ENCODE peak calls at places on chromosome 22, in seven cellular contexts. W, R, U, Z, G, P and X are unnamed samples.

GRCh38 chr22:39221999-39222686 is 22.6 kb downstream of the PDGFB start:
- DNase-seq in U (no peak), P (no peak), G (no peak), R (no peak), W (no peak), Z (no peak), X (no peak)

GRCh38 chr22:48627203-48627602 is 1200.5 kb downstream of the BRD1 start:
- DNase-seq in R (no peak), W (no peak), U (no peak), Z (no peak), G (no peak), P (no peak), X (no peak)

GRCh38 chr22:43637267-43637666 is 174.8 kb downstream of the EFCAB6 start:
- DNase-seq in R (no peak), Z (no peak), P (no peak), G (no peak), U (no peak), W (no peak), X (no peak)

GRCh38 chr22:42519544-42520237 is at the start of gene RRP7A:
- DNase-seq in Z (peak), W (peak), U (no peak), G (peak), R (no peak), P (peak), X (peak)

GRCh38 chr22:24410110-24410856 is 17.1 kb upstream of the ADORA2A start:
- DNase-seq in Z (no peak), R (no peak), G (no peak), W (peak), U (no peak), P (no peak), X (peak)

GRCh38 chr22:38859581-38860290 is 12.3 kb downstream of the CBX6 start:
- DNase-seq in G (no peak), P (no peak), R (no peak), Z (no peak), U (no peak), W (no peak), X (no peak)

GRCh38 chr22:32584650-32585049 is 110.0 kb downstream of the FBXO7 start:
- DNase-seq in W (peak), Z (no peak), R (no peak), G (no peak), U (no peak), P (no peak), X (peak)

GRCh38 chr22:42172385-42173172 is 42.0 kb upstream of the CYP2D6 start:
- DNase-seq in Z (peak), P (no peak), G (no peak), U (no peak), R (no peak), W (no peak), X (peak)

GRCh38 chr22:22776121-22776520 is 111.5 kb upstream of the IGLL5 start:
- DNase-seq in Z (no peak), U (no peak), P (no peak), R (no peak), G (no peak), W (no peak), X (no peak)

GRCh38 chr22:24179478-24180210 is 1.6 kb upstream of the SUSD2 start:
- DNase-seq in Z (no peak), P (no peak), G (no peak), U (no peak), R (no peak), W (no peak), X (no peak)

GRCh38 chr22:38733329-38734202 is 22.2 kb downstream of the SUN2 start:
- DNase-seq in G (no peak), P (peak), R (no peak), W (peak), Z (peak), U (no peak), X (peak)

GRCh38 chr22:41943661-41944209 is 3.2 kb downstream of the CENPM start:
- DNase-seq in P (peak), Z (no peak), R (no peak), W (no peak), U (no peak), G (no peak), X (peak)

GRCh38 chr22:26287382-26288228 is 118.3 kb downstream of the SEZ6L start:
- DNase-seq in U (no peak), R (no peak), W (no peak), Z (no peak), P (no peak), G (no peak), X (no peak)

GRCh38 chr22:29587938-29588699 is 7.2 kb upstream of the NIPSNAP1 start:
- DNase-seq in P (peak), W (peak), G (no peak), U (peak), R (peak), Z (no peak), X (peak)

GRCh38 chr22:30204742-30205111 is 41.8 kb downstream of the LIF start:
- DNase-seq in U (peak), R (peak), W (peak), P (peak), Z (peak), G (no peak), X (peak)

GRCh38 chr22:45942344-45942743 is 34.6 kb downstream of the WNT7B start:
- DNase-seq in Z (no peak), P (no peak), W (no peak), R (no peak), G (no peak), U (no peak), X (no peak)
- H3K4me3 ChIP-seq in Z (no peak), P (no peak), W (no peak), R (no peak), G (no peak), U (no peak), X (no peak)

GRCh38 chr22:17786435-17787158 is 12.3 kb upstream of the BID start:
- DNase-seq in G (no peak), P (peak), Z (peak), W (peak), R (no peak), U (no peak), X (peak)
- H3K4me3 ChIP-seq in G (no peak), P (no peak), Z (no peak), W (no peak), R (no peak), U (no peak), X (no peak)

GRCh38 chr22:50622723-50623327 is 5.1 kb downstream of the ARSA start:
- DNase-seq in R (no peak), G (no peak), Z (no peak), P (peak), U (no peak), W (no peak), X (no peak)
- H3K4me3 ChIP-seq in R (no peak), G (peak), Z (no peak), P (no peak), U (no peak), W (no peak), X (no peak)

GRCh38 chr22:35732116-35732515 is 14.4 kb downstream of the APOL5 start:
- DNase-seq in G (no peak), U (no peak), W (no peak), R (no peak), P (no peak), Z (no peak), X (no peak)
- H3K4me3 ChIP-seq in G (no peak), U (no peak), W (no peak), R (no peak), P (no peak), Z (no peak), X (no peak)

GRCh38 chr22:21044931-21045584 is 688 bp upstream of the LRRC74B start:
- DNase-seq in P (no peak), Z (peak), G (no peak), U (no peak), W (peak), R (no peak), X (peak)

GRCh38 chr22:21041937-21042336 is 3.8 kb upstream of the LRRC74B start:
- DNase-seq in P (peak), Z (no peak), W (peak), G (no peak), U (no peak), R (no peak), X (peak)

GRCh38 chr22:21045585-21046294 is at the start of gene LRRC74B:
- DNase-seq in Z (peak), W (peak), G (peak), R (peak), U (peak), P (peak), X (peak)

GRCh38 chr22:21042978-21043855 is 2.5 kb upstream of the LRRC74B start:
- DNase-seq in P (no peak), U (no peak), G (no peak), R (no peak), W (no peak), Z (no peak), X (no peak)

DNA sequence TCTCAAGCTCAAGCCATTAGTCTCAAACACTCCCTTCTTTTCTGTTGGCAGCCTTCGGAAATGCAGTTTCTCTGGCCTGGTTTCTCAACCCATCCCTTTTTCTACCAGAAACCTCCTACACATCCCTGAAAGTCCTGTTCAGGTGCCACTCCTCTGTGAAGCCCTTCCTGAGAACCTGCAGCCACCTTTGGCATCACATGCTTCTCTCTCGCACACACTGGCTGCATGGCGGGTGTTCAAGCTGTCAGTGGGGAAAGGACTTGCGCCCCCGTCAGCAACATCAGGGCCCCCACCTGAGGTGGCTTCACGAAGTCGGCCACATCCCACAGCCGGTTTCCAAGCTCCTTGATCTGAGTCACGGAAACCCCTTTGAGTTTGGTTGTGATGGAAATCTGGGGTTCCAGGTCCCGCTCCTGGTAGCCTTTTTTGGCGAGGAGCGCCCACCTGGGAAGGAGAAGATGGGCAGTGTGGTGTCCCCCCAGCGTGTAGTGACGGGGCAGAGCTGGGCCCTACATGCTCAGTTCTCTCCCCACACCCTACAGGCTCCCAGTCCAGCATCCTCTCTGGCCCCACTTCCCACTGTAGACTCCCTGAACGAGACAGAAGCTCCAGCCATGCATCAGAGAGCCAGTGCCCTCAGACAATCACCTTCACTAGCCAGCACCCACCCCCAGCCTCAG is 1.8 kb upstream of the LRRC74B start:
- DNase-seq in R (no peak), P (no peak), G (no peak), W (no peak), Z (no peak), U (no peak), X (no peak)
- H3K4me3 ChIP-seq in R (no peak), P (no peak), G (no peak), W (no peak), Z (peak), U (no peak), X (no peak)